ENCODE peak calls at places on chromosomes 2 and 18, in six cellular contexts. X, L, C, D, F and P are unnamed samples.
A peak's percentile ranks its signal among the peaks of the same experiment; 100 is the strongest.

GRCh38 chr2:71608034-71608433 is 154.7 kb downstream of the DYSF start:
- DNase-seq in F (no peak), X (no peak), L (no peak), D (no peak), C (peak; percentile 34), P (no peak)

GRCh38 chr2:237464757-237465391 is 22.2 kb upstream of the MLPH start:
- DNase-seq in D (no peak), X (no peak), C (no peak), L (no peak), F (no peak), P (no peak)

GRCh38 chr2:31812051-31812798 is 198.6 kb downstream of the MEMO1 start:
- DNase-seq in D (no peak), L (peak; percentile 67), F (peak; percentile 68), C (peak; percentile 56), X (no peak), P (no peak)

GRCh38 chr2:163266772-163267171 is 428.2 kb upstream of the KCNH7 start:
- DNase-seq in L (no peak), X (no peak), D (no peak), C (no peak), F (no peak), P (no peak)

GRCh38 chr18:74514860-74515495 is 18.8 kb downstream of the CNDP2 start:
- DNase-seq in D (no peak), F (no peak), C (no peak), L (no peak), X (no peak), P (no peak)

GRCh38 chr18:74869904-74870863 is 272.5 kb downstream of the ZNF407 start:
- DNase-seq in C (no peak), F (peak; percentile 71), X (no peak), L (no peak), D (no peak), P (no peak)

GRCh38 chr2:9378433-9379371 is 44.6 kb downstream of the ITGB1BP1 start:
- DNase-seq in D (no peak), C (no peak), L (no peak), X (peak; percentile 76), F (no peak), P (peak; percentile 36)

GRCh38 chr18:10271481-10271880 is 183.0 kb upstream of the APCDD1 start:
- DNase-seq in F (no peak), L (no peak), X (no peak), D (no peak), C (no peak), P (no peak)

GRCh38 chr2:241443486-241444223 is 64.7 kb downstream of the STK25 start:
- DNase-seq in D (no peak), L (peak; percentile 93), C (no peak), X (peak; percentile 35), F (peak; percentile 83), P (peak; percentile 8)

GRCh38 chr18:48076461-48076860 is 146.0 kb upstream of the SMAD2 start:
- DNase-seq in X (no peak), D (no peak), L (no peak), F (no peak), C (no peak), P (no peak)

GRCh38 chr2:24635181-24635580 is 144.1 kb downstream of the NCOA1 start:
- DNase-seq in X (no peak), D (no peak), F (no peak), C (no peak), L (no peak), P (no peak)

GRCh38 chr18:7926526-7926925 is 359.4 kb downstream of the PTPRM start:
- DNase-seq in F (no peak), D (peak; percentile 64), X (no peak), C (no peak), L (peak; percentile 2), P (no peak)

GRCh38 chr2:68031546-68032160 is 31.2 kb downstream of the C1D start:
- DNase-seq in X (peak; percentile 13), C (no peak), F (peak; percentile 12), L (peak; percentile 60), D (peak; percentile 32), P (no peak)

GRCh38 chr2:128408349-128409305 is 90.0 kb upstream of the HS6ST1 start:
- DNase-seq in X (no peak), C (peak; percentile 35), L (peak; percentile 77), D (no peak), F (no peak), P (no peak)

GRCh38 chr18:8469793-8470192 is 139.4 kb upstream of the RAB12 start:
- DNase-seq in F (no peak), C (no peak), X (no peak), D (no peak), L (no peak), P (no peak)

GRCh38 chr2:39914949-39915348 is 135.9 kb upstream of the THUMPD2 start:
- DNase-seq in X (no peak), D (no peak), C (no peak), F (no peak), L (no peak), P (no peak)

GRCh38 chr2:39922679-39923416 is 143.8 kb upstream of the THUMPD2 start:
- DNase-seq in L (no peak), C (no peak), X (no peak), D (no peak), F (no peak), P (no peak)

GRCh38 chr2:39918886-39919285 is 139.8 kb upstream of the THUMPD2 start:
- DNase-seq in D (no peak), F (no peak), X (no peak), C (no peak), L (no peak), P (no peak)

GRCh38 chr2:39920318-39920775 is 141.3 kb upstream of the THUMPD2 start:
- DNase-seq in C (no peak), D (no peak), L (no peak), F (no peak), X (no peak), P (no peak)

GRCh38 chr2:39919511-39920317 is 140.7 kb upstream of the THUMPD2 start:
- DNase-seq in F (no peak), L (no peak), C (no peak), D (no peak), X (no peak), P (no peak)
- TF ChIP-seq POLR2A in F (no peak), L (no peak), C (no peak), D (no peak), X (no peak), P (no peak)

GRCh38 chr2:234980476-234981187 is 28.8 kb downstream of the SH3BP4 start:
- DNase-seq in D (no peak), X (no peak), C (peak; percentile 68), L (no peak), F (no peak), P (peak; percentile 68)
- H3K4me3 ChIP-seq in D (peak overlapping the region; percentile 30), X (no peak overlapping the region), C (no peak overlapping the region), L (no peak overlapping the region), F (no peak overlapping the region), P (no peak overlapping the region)

GRCh38 chr2:85410584-85411404 is 628 bp upstream of the CAPG start:
- DNase-seq in X (no peak), D (no peak), L (no peak), F (no peak), C (no peak), P (no peak)

GRCh38 chr2:85414761-85415498 is 3.6 kb upstream of the SH2D6 start:
- DNase-seq in L (no peak), F (no peak), X (no peak), C (no peak), D (no peak), P (peak; percentile 68)

GRCh38 chr2:85411405-85411748 is 1.2 kb upstream of the CAPG start:
- DNase-seq in X (no peak), L (no peak), F (no peak), D (no peak), C (no peak), P (no peak)

GRCh38 chr2:85409719-85410583 is at the start of gene CAPG:
- DNase-seq in F (no peak), X (no peak), L (peak; percentile 90), C (peak; percentile 62), D (no peak), P (peak; percentile 68)

GRCh38 chr2:85413592-85414421 is 3.6 kb upstream of the CAPG start:
- DNase-seq in C (no peak), L (peak; percentile 37), D (no peak), F (no peak), X (no peak), P (peak; percentile 73)
- TF ChIP-seq CTCF in C (no peak), L (no peak), D (no peak), F (no peak), X (no peak), P (peak; percentile 16)

GRCh38 chr2:240051697-240052096 is 1.6 kb downstream of the OR6B3 start:
- DNase-seq in C (no peak), X (no peak), L (no peak), D (no peak), F (no peak), P (no peak)
- TF ChIP-seq POLR2A in C (no peak), X (no peak), L (no peak), D (no peak), F (no peak), P (no peak)

GRCh38 chr2:58502931-58503330 is 261.8 kb upstream of the FANCL start:
- DNase-seq in C (no peak), X (no peak), F (no peak), D (no peak), L (no peak), P (no peak)

GRCh38 chr2:58501371-58501770 is 260.2 kb upstream of the FANCL start:
- DNase-seq in X (no peak), L (no peak), C (no peak), D (no peak), F (no peak), P (no peak)

GRCh38 chr2:58494059-58494458 is 252.9 kb upstream of the FANCL start:
- DNase-seq in F (no peak), C (no peak), L (no peak), D (no peak), X (no peak), P (no peak)

GRCh38 chr2:58497189-58497588 is 256.1 kb upstream of the FANCL start:
- DNase-seq in C (no peak), F (no peak), L (no peak), X (no peak), D (no peak), P (no peak)
- H3K4me3 ChIP-seq in C (no peak overlapping the region), F (no peak overlapping the region), L (no peak overlapping the region), X (no peak overlapping the region), D (no peak overlapping the region), P (no peak overlapping the region)